ENCODE peak calls at places on chromosomes 6 and 20, in seven cellular contexts. P is fibroblast of the aortic adventitia, U is cardiac fibroblast, A is endodermal cell, Q is heart left ventricle, T is sigmoid colon, B is fibroblast of pulmonary artery. K is an unnamed sample.

GRCh38 chr6:54609986-54610385 is 236.6 kb upstream of the FAM83B start:
- DNase-seq in P (no peak), U (no peak), A (no peak), Q (no peak), T (no peak), B (no peak), K (no peak)

GRCh38 chr6:47135772-47136171 is 93.6 kb upstream of the ADGRF1 start:
- DNase-seq in P (peak), U (peak), A (no peak), Q (no peak), T (no peak), B (peak), K (peak)

GRCh38 chr6:20403766-20404640 is 2.3 kb downstream of the E2F3 start:
- DNase-seq in P (peak), U (peak), A (peak), Q (no peak), T (no peak), B (peak), K (no peak)

GRCh38 chr6:132300323-132300949 is 100.8 kb downstream of the MOXD1 start:
- DNase-seq in P (peak), U (peak), A (peak), Q (no peak), T (no peak), B (peak), K (no peak)

GRCh38 chr6:32086661-32087573 is 22.2 kb downstream of the TNXB start:
- DNase-seq in P (peak), U (peak), A (no peak), Q (peak), T (no peak), B (peak), K (no peak)

GRCh38 chr20:61882716-61883615 is 182.7 kb downstream of the TAF4 start:
- DNase-seq in P (no peak), U (no peak), A (no peak), Q (peak), T (no peak), B (no peak), K (no peak)

GRCh38 chr6:85008311-85009015 is 244.1 kb upstream of the TBX18 start:
- DNase-seq in P (peak), U (peak), A (no peak), Q (no peak), T (no peak), B (peak), K (no peak)

GRCh38 chr6:158283304-158284005 is 28.8 kb upstream of the TULP4 start:
- DNase-seq in P (peak), U (peak), A (peak), Q (no peak), T (no peak), B (peak), K (no peak)

GRCh38 chr6:139161169-139161568 is 26.3 kb downstream of the HECA start:
- DNase-seq in P (peak), U (peak), A (no peak), Q (no peak), T (no peak), B (no peak), K (no peak)

GRCh38 chr6:161922631-161923119 is 648.8 kb upstream of the AGPAT4 start:
- DNase-seq in P (no peak), U (peak), A (peak), Q (no peak), T (no peak), B (peak), K (peak)

GRCh38 chr20:58852559-58853271 is at the start of gene GNAS:
- DNase-seq in P (peak), U (peak), A (peak), Q (peak), T (no peak), B (peak), K (no peak)

GRCh38 chr20:4041748-4042411 is 26.5 kb upstream of the RNF24 start:
- DNase-seq in P (peak), U (peak), A (peak), Q (no peak), T (peak), B (peak), K (peak)

GRCh38 chr6:163324928-163325784 is 89.4 kb upstream of the QKI start:
- DNase-seq in P (no peak), U (no peak), A (no peak), Q (peak), T (peak), B (peak), K (no peak)

GRCh38 chr20:32111763-32112162 is 2.2 kb downstream of the TM9SF4 start:
- DNase-seq in P (no peak), U (no peak), A (no peak), Q (no peak), T (no peak), B (no peak), K (no peak)

GRCh38 chr20:4076671-4077070 is 61.3 kb upstream of the RNF24 start:
- DNase-seq in P (peak), U (peak), A (no peak), Q (no peak), T (no peak), B (peak), K (no peak)

GRCh38 chr20:19867074-19867473 is 109.0 kb downstream of the RIN2 start:
- DNase-seq in P (peak), U (peak), A (no peak), Q (no peak), T (no peak), B (peak), K (no peak)

GRCh38 chr6:87714093-87714809 is 12.2 kb upstream of the AKIRIN2 start:
- DNase-seq in P (peak), U (peak), A (no peak), Q (no peak), T (no peak), B (peak), K (no peak)

GRCh38 chr6:34982424-34982852 is 93.4 kb downstream of the ANKS1A start:
- DNase-seq in P (peak), U (peak), A (no peak), Q (no peak), T (no peak), B (peak), K (no peak)

GRCh38 chr6:112618796-112619195 is 271.7 kb downstream of the RFPL4B start:
- DNase-seq in P (no peak), U (peak), A (peak), Q (no peak), T (no peak), B (peak), K (no peak)

GRCh38 chr6:121533321-121533841 is 97.9 kb downstream of the GJA1 start:
- DNase-seq in P (no peak), U (no peak), A (no peak), Q (no peak), T (no peak), B (no peak), K (no peak)

GRCh38 chr6:79821859-79822258 is 125.5 kb downstream of the ELOVL4 start:
- DNase-seq in P (no peak), U (peak), A (no peak), Q (no peak), T (no peak), B (peak), K (no peak)

GRCh38 chr20:62120990-62121775 is 1.1 kb upstream of the LSM14B start:
- DNase-seq in P (peak), U (peak), A (no peak), Q (peak), T (peak), B (peak), K (no peak)

GRCh38 chr6:138204792-138205384 is 13.4 kb downstream of the PBOV1 start:
- DNase-seq in P (no peak), U (no peak), A (no peak), Q (no peak), T (no peak), B (no peak), K (no peak)

GRCh38 chr20:6654490-6655247 is 112.8 kb upstream of the BMP2 start:
- DNase-seq in P (no peak), U (peak), A (no peak), Q (no peak), T (no peak), B (no peak), K (peak)

GRCh38 chr6:52423971-52424381 is 3.8 kb downstream of the EFHC1 start:
- DNase-seq in P (peak), U (peak), A (peak), Q (no peak), T (no peak), B (peak), K (no peak)

GRCh38 chr6:27250277-27250954 is 2.9 kb downstream of the PRSS16 start:
- DNase-seq in P (no peak), U (no peak), A (peak), Q (no peak), T (no peak), B (no peak), K (no peak)

GRCh38 chr6:1832844-1833787 is 223.4 kb downstream of the FOXC1 start:
- DNase-seq in P (no peak), U (peak), A (no peak), Q (peak), T (no peak), B (peak), K (peak)

GRCh38 chr6:96927660-96928059 is 3.1 kb downstream of the KLHL32 start:
- DNase-seq in P (no peak), U (no peak), A (no peak), Q (no peak), T (no peak), B (no peak), K (no peak)

GRCh38 chr6:149032599-149033405 is 284.7 kb upstream of the TAB2 start:
- DNase-seq in P (peak), U (peak), A (no peak), Q (no peak), T (no peak), B (peak), K (no peak)

GRCh38 chr6:156780117-156780641 is 3.0 kb downstream of the ARID1B start:
- DNase-seq in P (peak), U (peak), A (peak), Q (no peak), T (no peak), B (peak), K (peak)

GRCh38 chr20:38148328-38149102 is 16.6 kb downstream of the TGM2 start:
- DNase-seq in P (no peak), U (no peak), A (no peak), Q (peak), T (no peak), B (no peak), K (no peak)

GRCh38 chr6:135851442-135852271 is at the start of gene PDE7B:
- DNase-seq in P (peak), U (peak), A (peak), Q (peak), T (peak), B (peak), K (peak)

GRCh38 chr20:53369871-53370270 is 223.8 kb downstream of the ZNF217 start:
- DNase-seq in P (no peak), U (no peak), A (no peak), Q (no peak), T (no peak), B (no peak), K (no peak)

GRCh38 chr20:2387180-2387577 is 6.5 kb downstream of the TGM6 start:
- DNase-seq in P (peak), U (peak), A (peak), Q (no peak), T (no peak), B (peak), K (no peak)

GRCh38 chr6:27290065-27290849 is 21.8 kb downstream of the POM121L2 start:
- DNase-seq in P (peak), U (peak), A (peak), Q (no peak), T (no peak), B (peak), K (peak)

GRCh38 chr6:9412951-9413559 is 977.7 kb upstream of the SLC35B3 start:
- DNase-seq in P (peak), U (peak), A (peak), Q (no peak), T (no peak), B (no peak), K (no peak)

GRCh38 chr20:13430346-13431002 is 208.3 kb downstream of the TASP1 start:
- DNase-seq in P (peak), U (no peak), A (no peak), Q (no peak), T (no peak), B (no peak), K (no peak)

GRCh38 chr6:13870185-13870584 is 54.6 kb upstream of the RNF182 start:
- DNase-seq in P (no peak), U (no peak), A (no peak), Q (no peak), T (no peak), B (no peak), K (no peak)

GRCh38 chr20:46461808-46462207 is 51.6 kb downstream of the ZNF334 start:
- DNase-seq in P (no peak), U (no peak), A (no peak), Q (no peak), T (no peak), B (no peak), K (no peak)

GRCh38 chr20:46456255-46457028 is 50.0 kb upstream of the ELMO2 start:
- DNase-seq in P (no peak), U (no peak), A (no peak), Q (no peak), T (no peak), B (no peak), K (no peak)

GRCh38 chr20:46463852-46464251 is 49.5 kb downstream of the ZNF334 start:
- DNase-seq in P (no peak), U (no peak), A (no peak), Q (no peak), T (no peak), B (no peak), K (no peak)

GRCh38 chr20:46455729-46456128 is 49.3 kb upstream of the ELMO2 start:
- DNase-seq in P (no peak), U (no peak), A (no peak), Q (no peak), T (no peak), B (no peak), K (no peak)

GRCh38 chr20:46458891-46459750 is 52.7 kb upstream of the ELMO2 start:
- DNase-seq in P (no peak), U (no peak), A (peak), Q (no peak), T (no peak), B (peak), K (no peak)
- H3K4me3 ChIP-seq in P (no peak), U (no peak), A (peak), Q (peak), T (peak), B (no peak), K (peak)

GRCh38 chr6:150078788-150079187 is 9.9 kb upstream of the ULBP3 start:
- DNase-seq in P (peak), U (no peak), A (no peak), Q (no peak), T (no peak), B (peak), K (no peak)

GRCh38 chr6:150086026-150086425 is 17.1 kb upstream of the ULBP3 start:
- DNase-seq in P (no peak), U (no peak), A (no peak), Q (no peak), T (no peak), B (no peak), K (no peak)

GRCh38 chr6:150084426-150084825 is 15.5 kb upstream of the ULBP3 start:
- DNase-seq in P (no peak), U (no peak), A (peak), Q (no peak), T (no peak), B (no peak), K (no peak)

GRCh38 chr6:150079604-150080003 is 10.7 kb upstream of the ULBP3 start:
- DNase-seq in P (no peak), U (no peak), A (peak), Q (no peak), T (no peak), B (no peak), K (no peak)

GRCh38 chr6:150081702-150082101 is 12.8 kb upstream of the ULBP3 start:
- DNase-seq in P (no peak), U (no peak), A (peak), Q (no peak), T (no peak), B (no peak), K (no peak)
- TF ChIP-seq CTCF in P (no peak), U (no peak), A (peak), Q (no peak), T (no peak), B (no peak), K (no peak)

DNA sequence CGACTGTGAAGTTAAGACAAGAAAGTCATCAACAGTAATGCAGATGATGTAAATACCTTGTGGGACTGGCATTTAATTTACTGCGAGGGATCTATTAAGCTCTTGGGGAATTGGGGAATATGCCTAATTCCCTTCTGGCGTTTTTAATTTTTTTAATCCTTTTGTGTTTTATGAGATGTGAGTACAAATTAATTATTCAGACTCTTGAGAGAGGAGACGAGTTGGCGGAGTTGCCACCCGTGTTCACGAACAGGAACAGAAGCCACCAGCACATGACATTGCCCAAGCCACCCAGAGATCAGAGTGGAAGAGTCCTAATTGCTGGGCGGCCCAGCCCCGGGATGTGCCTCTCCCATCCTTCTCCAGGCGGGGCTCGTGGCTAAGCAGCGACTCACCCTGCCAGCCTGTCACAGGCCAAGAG is 518 bp upstream of the CRYBG1 start:
- DNase-seq in P (no peak), U (no peak), A (no peak), Q (no peak), T (no peak), B (no peak), K (no peak)
- H3K4me3 ChIP-seq in P (peak), U (peak), A (peak), Q (no peak), T (peak), B (peak), K (peak)

DNA sequence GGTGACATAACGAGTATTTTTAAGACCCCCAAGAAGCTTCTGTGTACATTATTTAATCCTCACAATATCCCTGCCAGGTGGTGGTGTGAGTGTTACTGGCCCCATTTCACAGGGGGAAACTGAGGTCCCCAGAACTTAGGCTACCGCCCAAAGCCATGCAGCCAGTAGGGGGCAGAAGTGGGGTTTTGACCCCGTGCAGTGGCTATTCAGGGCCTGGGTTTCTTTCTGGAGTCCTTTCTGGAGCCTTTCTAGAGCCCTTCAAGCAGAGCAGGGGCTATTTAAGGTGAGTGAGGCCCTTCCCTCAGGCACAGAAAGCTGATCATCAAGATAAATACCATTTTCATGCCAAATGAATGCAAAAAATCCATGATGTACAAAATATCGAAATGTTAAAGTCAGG is 59.0 kb downstream of the CTCFL start:
- DNase-seq in P (no peak), U (no peak), A (no peak), Q (no peak), T (no peak), B (no peak), K (no peak)
- TF ChIP-seq CTCF in P (no peak), U (peak), A (peak), Q (no peak), T (no peak), B (no peak), K (no peak)

DNA sequence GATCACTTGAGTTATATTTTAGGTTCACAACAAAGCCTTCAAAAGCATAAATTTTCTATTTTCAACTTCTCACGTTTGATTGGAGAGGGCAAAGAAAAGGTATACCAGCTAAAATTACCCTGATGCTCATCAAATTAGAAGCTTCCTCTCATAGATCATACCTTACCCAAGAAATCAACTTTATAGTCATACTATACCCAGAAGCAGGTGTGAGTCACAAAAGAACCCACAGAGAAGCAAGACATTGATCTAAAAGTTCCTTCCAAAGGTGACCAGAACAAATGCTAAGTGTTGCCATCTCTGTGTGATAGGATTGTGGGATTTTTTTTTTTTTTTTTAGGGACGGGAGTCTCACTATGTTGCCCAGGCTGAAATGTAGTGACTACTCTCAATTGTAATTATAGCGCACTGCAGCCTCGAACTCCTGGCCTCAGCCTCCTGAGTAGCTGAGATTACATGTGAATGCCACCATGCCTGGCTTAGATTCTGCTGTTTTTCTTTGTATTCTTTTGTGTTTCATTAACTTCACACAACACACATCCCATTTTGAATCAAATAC is 3.3 kb downstream of the EIF2S2 start:
- DNase-seq in P (no peak), U (no peak), A (no peak), Q (no peak), T (no peak), B (no peak), K (no peak)
- H3K4me3 ChIP-seq in P (peak), U (no peak), A (peak), Q (no peak), T (no peak), B (no peak), K (no peak)

DNA sequence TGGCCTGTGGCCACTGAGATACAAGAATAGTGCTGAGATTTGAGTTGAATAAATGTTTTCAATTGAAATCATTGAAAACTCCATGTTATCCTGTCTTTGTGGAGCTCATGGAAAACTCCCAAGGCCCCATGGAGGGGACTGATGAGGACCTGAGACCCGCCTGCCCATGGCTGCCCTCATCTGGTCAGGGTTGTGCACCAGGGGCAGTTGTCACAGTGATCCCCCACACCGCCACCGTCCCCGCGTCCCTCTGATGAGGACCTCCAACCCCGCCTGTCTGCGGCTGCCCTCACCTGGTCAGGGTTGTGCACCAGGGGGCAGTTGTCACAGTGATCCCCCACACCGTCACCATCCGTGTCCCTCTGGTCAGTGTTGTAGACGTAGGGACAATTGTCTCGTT is 27.8 kb downstream of the THBS2 start:
- DNase-seq in P (no peak), U (no peak), A (no peak), Q (no peak), T (peak), B (no peak), K (no peak)
- TF ChIP-seq CTCF in P (no peak), U (no peak), A (no peak), Q (no peak), T (no peak), B (no peak), K (no peak)

GRCh38 chr20:63931735-63932134 is 24.5 kb downstream of the UCKL1 start:
- DNase-seq in P (no peak), U (no peak), A (no peak), Q (peak), T (no peak), B (no peak), K (no peak)

GRCh38 chr20:63930971-63931553 is 25.2 kb downstream of the UCKL1 start:
- DNase-seq in P (no peak), U (no peak), A (no peak), Q (no peak), T (no peak), B (no peak), K (no peak)

GRCh38 chr20:63933646-63934045 is 22.6 kb downstream of the UCKL1 start:
- DNase-seq in P (no peak), U (no peak), A (no peak), Q (peak), T (no peak), B (no peak), K (no peak)

GRCh38 chr20:63934271-63935068 is 21.7 kb downstream of the UCKL1 start:
- DNase-seq in P (no peak), U (no peak), A (peak), Q (peak), T (no peak), B (no peak), K (no peak)

GRCh38 chr20:63932606-63933160 is 23.5 kb downstream of the UCKL1 start:
- DNase-seq in P (no peak), U (no peak), A (peak), Q (peak), T (no peak), B (no peak), K (no peak)
- H3K4me3 ChIP-seq in P (no peak), U (no peak), A (no peak), Q (no peak), T (no peak), B (no peak), K (no peak)

GRCh38 chr20:1338801-1339200 is 9.9 kb upstream of the SDCBP2 start:
- DNase-seq in P (no peak), U (no peak), A (peak), Q (no peak), T (no peak), B (no peak), K (no peak)
- TF ChIP-seq CTCF in P (no peak), U (no peak), A (no peak), Q (no peak), T (no peak), B (no peak), K (no peak)

K was measured in LNCaP clone FGC.